ENCODE peak calls at places on chromosomes 2 and 18, in seven cellular contexts. R, K, I, H, V, J and W are unnamed samples.

GRCh38 chr18:23519725-23520124 is 16.4 kb downstream of the RMC1 start:
- DNase-seq in R (peak), J (no peak), V (no peak), K (no peak), H (no peak), I (no peak), W (no peak)

GRCh38 chr2:138115664-138116063 is 151.4 kb downstream of the HNMT start:
- DNase-seq in J (no peak), I (no peak), R (peak), H (no peak), K (no peak), V (no peak), W (no peak)

GRCh38 chr2:192023006-192023405 is 171.7 kb downstream of the TMEFF2 start:
- DNase-seq in V (no peak), H (no peak), K (no peak), J (no peak), I (no peak), R (no peak), W (no peak)

GRCh38 chr2:168848220-168848619 is 42.0 kb downstream of the SPC25 start:
- DNase-seq in I (no peak), J (no peak), K (no peak), R (no peak), H (no peak), V (no peak), W (no peak)

GRCh38 chr2:73291461-73292315 is 1.7 kb downstream of the EGR4 start:
- DNase-seq in R (no peak), H (no peak), J (no peak), K (peak), V (no peak), I (no peak), W (no peak)

GRCh38 chr2:218963597-218963996 is 4.1 kb downstream of the CDK5R2 start:
- DNase-seq in I (no peak), J (no peak), H (no peak), R (no peak), V (no peak), K (no peak), W (no peak)

GRCh38 chr18:31498450-31499156 is 626 bp downstream of the DSG2 start:
- DNase-seq in I (no peak), H (no peak), J (no peak), V (no peak), R (no peak), K (no peak), W (no peak)

GRCh38 chr2:20507166-20507692 is 60.4 kb downstream of the RHOB start:
- DNase-seq in V (no peak), I (no peak), K (no peak), H (peak), J (no peak), R (no peak), W (no peak)

GRCh38 chr2:100178085-100178788 is 35.8 kb upstream of the AFF3 start:
- DNase-seq in R (peak), I (no peak), K (no peak), J (peak), H (no peak), V (no peak), W (peak)

GRCh38 chr2:68715353-68716041 is 19.1 kb upstream of the ARHGAP25 start:
- DNase-seq in K (peak), J (peak), V (peak), I (peak), H (no peak), R (peak), W (peak)

GRCh38 chr2:239329284-239329971 is 71.4 kb downstream of the HDAC4 start:
- DNase-seq in R (no peak), J (no peak), V (no peak), I (no peak), H (peak), K (no peak), W (no peak)

GRCh38 chr2:115921541-115921940 is 1479.1 kb downstream of the DPP10 start:
- DNase-seq in V (no peak), I (no peak), J (no peak), H (no peak), K (no peak), R (no peak), W (no peak)

GRCh38 chr18:35938158-35938557 is 34.3 kb upstream of the RMP24 start:
- DNase-seq in J (no peak), R (no peak), H (no peak), K (no peak), V (no peak), I (no peak), W (peak)

GRCh38 chr2:165818920-165819319 is 24.9 kb upstream of the GALNT3 start:
- DNase-seq in R (no peak), V (no peak), H (no peak), J (no peak), I (no peak), K (no peak), W (no peak)

DNA sequence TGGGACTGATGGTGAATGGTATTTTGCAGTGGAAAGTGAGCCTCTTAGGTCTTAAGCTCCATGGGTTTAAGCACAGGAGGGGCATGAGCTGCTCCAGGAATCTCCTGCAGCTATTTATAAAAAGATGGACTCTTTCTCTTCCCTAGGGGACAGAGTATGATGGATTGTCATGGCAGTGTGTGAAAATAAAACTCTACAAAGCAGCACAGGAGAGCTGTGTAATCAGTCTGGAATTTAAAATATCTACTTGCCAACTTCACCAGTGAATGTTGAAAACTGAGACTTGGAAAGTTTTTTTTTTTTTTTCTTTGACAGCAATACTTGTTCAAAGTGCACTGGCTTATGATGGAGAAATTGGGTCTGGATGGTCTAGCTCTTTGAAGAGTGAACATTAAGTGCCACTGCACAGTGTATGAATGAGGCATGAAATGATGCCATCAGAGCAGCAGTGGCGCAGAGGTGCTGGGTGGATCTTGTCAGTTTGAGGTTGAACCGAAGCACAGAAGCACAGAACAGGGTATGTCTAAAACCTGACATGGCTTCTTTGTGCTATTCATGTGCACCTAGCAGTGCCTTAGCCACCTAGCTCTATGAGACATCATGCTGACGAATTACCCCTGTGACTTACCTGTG is 245.4 kb downstream of the PTPRM start:
- DNase-seq in H (no peak), V (no peak), K (no peak), I (no peak), J (no peak), R (peak), W (peak)
- H3K27ac ChIP-seq in H (peak), V (no peak), K (no peak), I (no peak), J (no peak), R (peak), W (no peak)

GRCh38 chr18:21241224-21242131 is 554 bp upstream of the GREB1L start:
- DNase-seq in R (no peak), V (no peak), J (no peak), H (no peak), K (no peak), I (no peak), W (no peak)

GRCh38 chr18:21243041-21243431 is 1.0 kb downstream of the GREB1L start:
- DNase-seq in V (no peak), K (no peak), H (no peak), I (no peak), R (no peak), J (no peak), W (no peak)

DNA sequence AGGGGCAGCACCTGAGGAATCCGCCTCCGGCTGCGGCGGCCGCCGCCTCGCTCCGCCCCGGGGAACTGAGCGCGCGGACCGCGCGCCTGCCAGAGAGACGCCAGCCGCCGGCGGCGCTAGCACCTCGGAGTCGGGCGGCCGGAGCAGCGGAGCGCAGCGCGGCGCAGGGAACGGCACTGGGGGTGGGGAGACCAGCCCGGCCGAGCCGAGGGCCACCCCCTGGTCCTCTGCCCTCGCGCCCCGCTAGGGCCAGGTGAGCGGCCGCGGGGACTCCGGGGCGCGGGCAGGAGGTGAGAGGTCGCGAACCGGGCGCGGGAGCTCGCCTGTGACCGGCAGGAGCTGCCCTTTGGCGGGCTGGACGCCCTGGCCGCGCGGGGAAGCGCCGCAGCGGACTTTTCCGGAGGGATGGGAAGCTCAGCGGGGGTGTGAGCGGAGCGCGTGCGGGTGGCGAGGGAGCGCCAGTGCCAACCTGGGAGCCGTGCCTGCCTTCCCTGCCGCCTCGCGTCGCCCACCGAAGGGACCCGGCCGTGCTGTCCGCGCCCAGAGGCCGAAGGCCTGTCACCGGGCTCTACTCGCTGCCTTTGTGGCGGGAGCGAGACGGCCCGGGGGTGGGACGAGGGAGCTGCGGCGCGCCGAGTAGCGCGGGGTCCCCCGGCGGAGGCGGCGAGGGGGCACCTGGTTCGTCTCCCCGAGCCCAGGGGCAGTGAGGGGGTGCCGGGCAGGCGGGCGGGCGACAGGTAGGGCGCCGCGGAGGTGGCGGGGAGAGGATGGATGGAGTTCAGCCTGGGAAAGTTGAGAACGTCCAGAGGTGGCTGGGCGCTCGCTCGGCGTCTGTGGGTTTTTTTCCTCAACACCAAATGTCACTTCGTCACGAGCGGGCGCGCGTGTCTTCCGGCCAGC is at the start of gene GREB1L:
- DNase-seq in J (no peak), R (no peak), V (peak), H (peak), K (peak), I (no peak), W (peak)
- TF ChIP-seq CTCF in J (peak), R (no peak), V (peak), H (no peak), K (no peak), I (no peak), W (peak)

DNA sequence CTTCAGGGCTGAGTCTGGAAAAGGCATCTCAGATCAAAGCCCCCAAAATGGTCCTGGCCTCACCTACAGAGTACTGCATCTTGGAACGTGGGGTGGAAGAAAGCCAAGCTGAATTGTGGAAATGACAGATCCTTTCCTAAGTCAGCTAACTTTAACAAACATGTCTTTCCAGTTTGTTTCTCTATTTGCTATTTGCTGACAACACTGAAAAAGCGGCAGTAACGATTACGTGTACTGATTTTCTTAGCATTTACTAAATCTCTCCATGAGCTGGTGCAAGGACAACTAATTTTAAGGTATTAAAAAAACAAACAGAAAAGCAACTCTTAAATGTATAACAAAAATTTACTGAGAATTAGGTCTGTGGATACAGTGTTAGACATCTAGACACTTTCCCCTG is 1.1 kb downstream of the HIBCH start:
- DNase-seq in H (no peak), J (no peak), I (no peak), R (no peak), V (no peak), K (no peak), W (no peak)
- H3K27ac ChIP-seq in H (no peak), J (peak), I (no peak), R (no peak), V (peak), K (peak), W (no peak)

DNA sequence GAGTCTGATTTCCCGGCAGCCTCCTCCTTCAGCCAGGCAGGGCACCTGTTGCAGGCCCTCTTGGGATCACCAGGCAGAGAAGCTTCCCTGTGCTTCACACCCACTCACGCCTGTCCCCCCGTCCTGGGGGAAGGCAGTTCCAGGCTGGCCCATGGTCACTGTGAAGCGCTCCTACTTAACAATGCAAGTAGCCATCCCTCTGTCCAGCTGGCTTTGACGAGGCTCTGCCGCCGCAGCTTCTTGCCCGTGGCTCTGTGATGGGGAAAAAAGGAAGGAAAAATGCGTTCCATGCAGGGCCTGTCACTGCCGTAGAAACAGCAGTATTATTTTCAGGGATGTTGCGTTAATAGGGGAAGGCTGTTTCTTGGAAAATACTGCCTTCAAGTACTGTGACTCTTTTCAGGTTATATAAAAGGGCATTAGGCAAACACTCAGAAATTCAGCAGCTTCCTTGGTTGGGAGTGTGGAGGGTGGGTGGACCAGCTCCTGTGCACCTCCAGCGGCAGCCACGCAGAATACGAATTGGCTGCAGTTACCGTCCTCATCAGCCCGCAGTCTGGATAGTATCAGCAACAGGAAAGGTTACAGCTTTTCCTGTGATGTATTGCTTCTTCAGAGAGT is 232.3 kb downstream of the KLHL29 start:
- DNase-seq in J (no peak), I (no peak), K (peak), R (no peak), H (peak), V (peak), W (no peak)
- TF ChIP-seq CTCF in J (no peak), I (no peak), K (peak), R (peak), H (peak), V (peak), W (no peak)

GRCh38 chr2:134670955-134671354 is 47.8 kb downstream of the TMEM163 start:
- DNase-seq in J (no peak), R (no peak), V (peak), K (no peak), I (no peak), H (no peak), W (no peak)
- H3K27ac ChIP-seq in J (no peak), R (no peak), V (peak), K (no peak), I (peak), H (no peak), W (no peak)

GRCh38 chr2:59789523-59789922 is 763.9 kb downstream of the BCL11A start:
- DNase-seq in I (no peak), V (no peak), K (no peak), H (no peak), J (no peak), R (no peak), W (no peak)
- TF ChIP-seq CTCF in I (no peak), V (peak), K (no peak), H (no peak), J (no peak), R (no peak), W (no peak)

GRCh38 chr2:134153481-134153880 is 100.4 kb upstream of the MGAT5 start:
- DNase-seq in V (no peak), J (no peak), I (no peak), R (no peak), H (no peak), K (no peak), W (no peak)
- H3K27ac ChIP-seq in V (no peak), J (no peak), I (no peak), R (no peak), H (peak), K (no peak), W (no peak)

GRCh38 chr18:10685484-10685883 is 159.7 kb downstream of the NAPG start:
- DNase-seq in J (no peak), K (peak), I (no peak), H (no peak), V (no peak), R (no peak), W (no peak)

GRCh38 chr18:10687161-10687925 is 161.5 kb downstream of the NAPG start:
- DNase-seq in V (no peak), K (no peak), H (no peak), I (no peak), R (peak), J (no peak), W (peak)

GRCh38 chr18:10681581-10682367 is 155.9 kb downstream of the NAPG start:
- DNase-seq in R (peak), H (no peak), J (no peak), K (peak), V (no peak), I (no peak), W (no peak)

GRCh38 chr18:10682368-10682714 is 156.5 kb downstream of the NAPG start:
- DNase-seq in H (no peak), J (no peak), I (no peak), K (no peak), V (no peak), R (no peak), W (no peak)
- TF ChIP-seq CTCF in H (no peak), J (no peak), I (no peak), K (no peak), V (no peak), R (no peak), W (no peak)

GRCh38 chr2:106124126-106124756 is 69.9 kb downstream of the UXS1 start:
- DNase-seq in V (no peak), I (no peak), R (no peak), K (no peak), H (no peak), J (no peak), W (no peak)

GRCh38 chr2:106126295-106126694 is 67.8 kb downstream of the UXS1 start:
- DNase-seq in K (no peak), R (no peak), V (no peak), H (no peak), J (no peak), I (no peak), W (no peak)

GRCh38 chr2:106126705-106127281 is 67.3 kb downstream of the UXS1 start:
- DNase-seq in H (no peak), J (no peak), R (no peak), I (no peak), K (no peak), V (no peak), W (no peak)

GRCh38 chr2:106127282-106127771 is 66.8 kb downstream of the UXS1 start:
- DNase-seq in V (no peak), J (no peak), I (no peak), H (no peak), K (no peak), R (no peak), W (no peak)

DNA sequence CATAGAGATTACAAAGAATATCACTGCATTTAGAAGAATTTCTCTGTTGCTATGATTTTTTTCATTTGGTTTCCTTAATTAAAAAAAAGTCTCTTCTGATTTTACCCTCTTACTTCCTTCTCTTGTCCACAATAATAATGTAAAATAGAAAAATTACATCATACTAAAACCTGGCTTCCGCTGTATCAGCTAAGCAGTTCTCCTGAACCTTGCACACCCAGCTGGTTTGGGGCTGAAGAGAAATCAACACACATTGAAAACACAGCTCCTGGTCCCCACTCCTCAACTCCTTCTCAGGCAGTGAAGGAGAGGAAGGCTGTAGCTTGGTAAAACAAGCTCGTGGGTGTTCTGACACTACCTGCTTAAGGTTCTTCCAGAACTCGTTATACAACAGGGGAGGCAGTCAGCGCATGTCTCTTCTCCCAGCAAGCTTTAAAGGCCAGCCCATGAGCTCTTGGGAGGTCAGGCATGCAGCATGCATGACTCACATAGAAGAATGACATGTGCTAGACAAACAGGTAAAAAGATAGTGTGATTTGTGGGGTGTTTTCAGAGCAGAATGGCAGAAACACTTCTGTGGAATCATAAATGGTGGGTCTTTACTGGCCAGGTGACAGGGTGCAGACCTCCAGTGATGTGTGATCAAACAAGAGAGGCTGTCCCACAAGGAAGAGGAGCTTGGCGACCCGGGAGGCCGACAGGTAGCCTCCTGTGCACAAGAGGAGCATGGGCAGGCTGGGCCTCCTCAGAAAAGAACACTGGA is 69.1 kb downstream of the UXS1 start:
- DNase-seq in K (no peak), J (no peak), V (no peak), R (no peak), H (no peak), I (no peak), W (peak)
- H3K27ac ChIP-seq in K (peak), J (no peak), V (no peak), R (no peak), H (no peak), I (no peak), W (no peak)